ENCODE peak calls at places on chromosomes 4 and X, in five cellular contexts. C is K562, O is IMR-90, Z is psoas muscle, N is nephron progenitor cell. A is an unnamed sample.

GRCh38 chr4:25158817-25159216 is 1.4 kb downstream of the SEPSECS start:
- DNase-seq in C (no peak), O (no peak), Z (no peak), N (no peak), A (no peak)

GRCh38 chr4:78644744-78645330 is 93.3 kb downstream of the ANXA3 start:
- DNase-seq in C (peak), O (peak), Z (peak), N (peak), A (peak)

GRCh38 chr4:181677203-181677602 is 566.0 kb upstream of the TENM3 start:
- DNase-seq in C (no peak), O (peak), Z (no peak), N (no peak), A (no peak)

GRCh38 chrX:118338930-118339329 is 7.0 kb upstream of the WDR44 start:
- DNase-seq in C (no peak), O (no peak), Z (no peak), N (no peak), A (no peak)

GRCh38 chrX:80749404-80749803 is 60.3 kb downstream of the BRWD3 start:
- DNase-seq in C (no peak), O (no peak), Z (no peak), N (no peak), A (no peak)

GRCh38 chr4:183360161-183360919 is 38.1 kb upstream of the CLDN24 start:
- DNase-seq in C (no peak), O (peak), Z (no peak), N (no peak), A (no peak)

GRCh38 chr4:32133141-32133540 is 1413.0 kb downstream of the PCDH7 start:
- DNase-seq in C (no peak), O (no peak), Z (no peak), N (no peak), A (no peak)

GRCh38 chr4:85367815-85368214 is 107.1 kb upstream of the ARHGAP24 start:
- DNase-seq in C (no peak), O (no peak), Z (no peak), N (no peak), A (no peak)

GRCh38 chr4:72394264-72394663 is 174.8 kb downstream of the ADAMTS3 start:
- DNase-seq in C (no peak), O (peak), Z (no peak), N (no peak), A (no peak)

GRCh38 chr4:136637071-136637777 is 895.1 kb downstream of the PCDH18 start:
- DNase-seq in C (peak), O (peak), Z (peak), N (peak), A (peak)

GRCh38 chrX:149652232-149652981 is 20.8 kb upstream of the TMEM185A start:
- DNase-seq in C (no peak), O (no peak), Z (no peak), N (no peak), A (no peak)

GRCh38 chr4:16227462-16227868 is 1.2 kb upstream of the TAPT1 start:
- DNase-seq in C (no peak), O (peak), Z (peak), N (peak), A (no peak)

GRCh38 chr4:123977623-123978022 is 581.0 kb downstream of the SPRY1 start:
- DNase-seq in C (no peak), O (peak), Z (no peak), N (no peak), A (no peak)

GRCh38 chrX:149937881-149938426 is 337 bp downstream of the EOLA2 start:
- DNase-seq in C (peak), O (peak), Z (peak), N (peak), A (no peak)

GRCh38 chr4:77826280-77826679 is 7.1 kb upstream of the CNOT6L start:
- DNase-seq in C (no peak), O (no peak), Z (no peak), N (no peak), A (no peak)

GRCh38 chr4:55980725-55981124 is 32.0 kb downstream of the CEP135 start:
- DNase-seq in C (no peak), O (no peak), Z (no peak), N (no peak), A (no peak)

GRCh38 chr4:82499705-82500104 is 62.1 kb downstream of the TMEM150C start:
- DNase-seq in C (no peak), O (no peak), Z (no peak), N (no peak), A (no peak)

GRCh38 chr4:185728886-185729285 is 83.1 kb downstream of the SORBS2 start:
- DNase-seq in C (no peak), O (no peak), Z (no peak), N (no peak), A (no peak)

GRCh38 chrX:134570509-134570846 is 87.8 kb downstream of the PLAC1 start:
- DNase-seq in C (no peak), O (no peak), Z (no peak), N (no peak), A (no peak)

GRCh38 chrX:11103006-11103405 is 8.1 kb upstream of the HCCS start:
- DNase-seq in C (no peak), O (no peak), Z (no peak), N (no peak), A (no peak)

GRCh38 chrX:77640702-77641101 is 145.3 kb downstream of the ATRX start:
- DNase-seq in C (no peak), O (no peak), Z (no peak), N (no peak), A (no peak)

GRCh38 chr4:47686294-47686872 is 151.5 kb downstream of the CORIN start:
- DNase-seq in C (peak), O (peak), Z (no peak), N (peak), A (peak)

GRCh38 chr4:39808231-39808749 is 110.4 kb downstream of the UBE2K start:
- DNase-seq in C (no peak), O (no peak), Z (no peak), N (no peak), A (no peak)
- TF ChIP-seq CTCF in C (peak), O (no peak), Z (no peak), N (no peak), A (no peak)

GRCh38 chr4:13933163-13933562 is 305.6 kb upstream of the BOD1L1 start:
- DNase-seq in C (no peak), O (peak), Z (no peak), N (no peak), A (no peak)
- TF ChIP-seq CTCF in C (no peak), O (peak), Z (no peak), N (no peak), A (no peak)

DNA sequence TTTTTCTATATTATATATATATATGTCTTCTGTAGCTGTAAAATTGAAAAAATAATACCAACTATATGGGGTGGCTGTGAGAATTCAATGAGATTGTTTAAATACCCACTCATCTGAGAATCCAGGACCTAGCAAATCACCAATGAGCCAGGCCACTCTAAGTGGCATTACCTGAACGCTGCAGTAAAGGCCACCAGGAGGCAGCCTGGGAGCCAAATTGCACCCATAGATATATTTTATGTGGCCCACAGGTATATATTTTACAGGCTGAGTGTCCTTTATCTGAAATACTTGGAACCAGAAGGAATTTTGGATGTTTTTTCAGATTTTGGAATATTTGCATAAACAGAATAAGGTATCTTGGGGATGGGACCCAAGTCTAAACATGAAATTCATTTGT is 58.2 kb upstream of the C4orf50 start:
- DNase-seq in C (peak), O (no peak), Z (no peak), N (no peak), A (no peak)
- TF ChIP-seq CTCF in C (peak), O (no peak), Z (no peak), N (peak), A (peak)

DNA sequence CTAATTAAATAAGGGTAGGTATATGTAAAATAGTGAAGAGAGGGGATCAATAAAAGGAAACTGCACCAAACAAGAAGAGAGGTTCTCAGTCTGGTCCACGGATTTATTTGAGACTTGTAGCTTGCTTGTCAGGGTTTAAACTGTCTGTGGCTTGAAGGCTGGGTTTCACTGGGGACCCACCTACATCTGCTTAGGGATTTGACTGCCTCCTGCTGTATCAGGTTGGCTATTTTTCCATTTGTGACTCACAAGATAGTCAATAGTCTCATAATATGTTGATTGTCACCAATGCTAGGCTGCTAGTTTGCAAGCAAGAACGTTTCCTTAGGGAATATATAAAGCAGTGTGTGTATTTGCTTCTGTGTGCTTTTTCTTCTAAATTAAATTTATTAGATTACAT is 1950.7 kb upstream of the IGFBP7 start:
- DNase-seq in C (no peak), O (no peak), Z (no peak), N (no peak), A (no peak)
- TF ChIP-seq CTCF in C (no peak), O (no peak), Z (no peak), N (no peak), A (no peak)

DNA sequence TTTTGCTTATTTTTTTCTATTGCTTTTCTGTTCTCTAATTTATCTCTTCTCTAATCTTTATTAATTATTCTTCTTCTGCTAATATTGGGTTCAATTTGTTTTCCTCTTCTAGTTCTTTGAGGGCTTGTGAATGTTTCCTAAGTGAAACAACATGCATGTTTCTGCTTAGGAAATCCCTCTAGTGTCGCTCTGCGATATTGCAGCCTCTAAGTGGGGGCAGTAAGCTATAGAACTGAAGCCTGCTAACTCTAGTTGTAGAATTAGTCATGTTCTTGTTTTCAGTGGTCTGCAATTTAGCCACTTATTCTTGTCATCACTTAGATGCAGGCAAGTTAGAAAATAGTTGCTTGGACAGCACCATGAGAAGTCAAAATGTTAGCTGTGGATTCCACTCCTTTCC is 222.6 kb downstream of the SPIN4 start:
- DNase-seq in C (no peak), O (peak), Z (no peak), N (peak), A (no peak)
- TF ChIP-seq CTCF in C (no peak), O (peak), Z (peak), N (peak), A (peak)